ENCODE peak calls at places on chromosomes 7 and 10, in seven cellular contexts. C is IMR-90, N is neuronal stem cell, S is H1, M is mesendoderm, E is H9, W is trophoblast cell. V is an unnamed sample.

GRCh38 chr10:70616761-70617160 is 14.2 kb upstream of the PRF1 start:
- DNase-seq in N (no peak), E (no peak), C (no peak), M (no peak), S (no peak), W (no peak), V (no peak)

GRCh38 chr10:59464483-59464882 is 102.1 kb upstream of the FAM13C start:
- DNase-seq in N (no peak), M (no peak), W (no peak), E (no peak), C (no peak), S (no peak), V (no peak)

GRCh38 chr7:36039671-36040070 is 113.4 kb upstream of the EEPD1 start:
- DNase-seq in N (no peak), C (no peak), E (no peak), S (no peak), W (no peak), M (peak; percentile 67), V (no peak)

GRCh38 chr10:63542835-63543575 is 21.8 kb downstream of the REEP3 start:
- DNase-seq in S (no peak), C (peak; percentile 35), N (no peak), W (peak; percentile 16), M (no peak), E (no peak), V (peak; percentile 38)

GRCh38 chr10:102752266-102752930 is 8.7 kb downstream of the WBP1L start:
- DNase-seq in M (no peak), E (no peak), C (peak; percentile 83), N (no peak), S (no peak), W (peak; percentile 86), V (peak; percentile 87)

GRCh38 chr10:30534465-30535144 is 94.9 kb downstream of the LYZL2 start:
- DNase-seq in M (peak; percentile 83), C (peak; percentile 67), W (peak; percentile 98), N (peak; percentile 69), S (peak; percentile 76), E (peak; percentile 66), V (peak; percentile 73)

GRCh38 chr7:38321515-38321944 is 48.1 kb upstream of the TARP start:
- DNase-seq in E (no peak), C (peak; percentile 82), M (no peak), W (no peak), S (no peak), N (no peak), V (peak; percentile 41)

GRCh38 chr10:130686680-130687300 is 550.6 kb downstream of the GLRX3 start:
- DNase-seq in W (peak; percentile 67), C (no peak), N (peak; percentile 26), M (peak; percentile 80), E (peak; percentile 63), S (no peak), V (no peak)

GRCh38 chr7:121456785-121457359 is 60.8 kb upstream of the FAM3C start:
- DNase-seq in E (no peak), C (no peak), S (no peak), M (no peak), W (no peak), N (no peak), V (no peak)

GRCh38 chr7:16268821-16269768 is 152.2 kb downstream of the CRPPA start:
- DNase-seq in S (no peak), E (no peak), C (peak; percentile 83), N (no peak), W (peak; percentile 69), M (peak; percentile 14), V (peak; percentile 66)

GRCh38 chr7:74380720-74381119 is 73.0 kb upstream of the GTF2IRD1 start:
- DNase-seq in N (no peak), E (no peak), C (no peak), M (peak; percentile 63), W (peak; percentile 48), S (no peak), V (no peak)

GRCh38 chr10:122263971-122264370 is 7.1 kb upstream of the BTBD16 start:
- DNase-seq in S (no peak), N (no peak), C (peak; percentile 88), W (peak; percentile 93), E (no peak), M (no peak), V (peak; percentile 68)

GRCh38 chr10:108736111-108736510 is 1187.2 kb downstream of the XPNPEP1 start:
- DNase-seq in E (no peak), C (no peak), S (no peak), W (no peak), M (no peak), N (no peak), V (peak; percentile 8)

GRCh38 chr7:24836084-24836483 is 78.8 kb upstream of the GSDME start:
- DNase-seq in E (no peak), W (no peak), C (no peak), M (no peak), N (no peak), S (no peak), V (no peak)

GRCh38 chr7:2517678-2518077 is 1.9 kb upstream of the LFNG start:
- DNase-seq in N (no peak), M (peak; percentile 46), C (peak; percentile 61), E (no peak), W (no peak), S (no peak), V (peak; percentile 30)

GRCh38 chr7:30272126-30272525 is 12.3 kb upstream of the ZNRF2 start:
- DNase-seq in N (no peak), C (no peak), E (no peak), W (no peak), S (no peak), M (no peak), V (no peak)

GRCh38 chr7:22607180-22607579 is 107.2 kb upstream of the STEAP1B start:
- DNase-seq in W (no peak), C (peak; percentile 73), M (no peak), N (no peak), S (no peak), E (no peak), V (peak; percentile 72)

GRCh38 chr7:34158754-34159153 is 253.4 kb downstream of the BMPER start:
- DNase-seq in M (peak; percentile 68), E (peak; percentile 67), S (peak; percentile 50), W (peak; percentile 40), N (no peak), C (peak; percentile 15), V (no peak)

GRCh38 chr7:29563590-29564454 is at the start of gene PRR15:
- DNase-seq in W (peak; percentile 94), M (peak; percentile 91), S (peak; percentile 85), E (peak; percentile 94), C (no peak), N (no peak), V (peak; percentile 31)

GRCh38 chr10:12177642-12178041 is 18.0 kb downstream of the NUDT5 start:
- DNase-seq in S (no peak), N (no peak), M (no peak), E (no peak), W (no peak), C (peak; percentile 84), V (no peak)

GRCh38 chr7:78852951-78853350 is 600.5 kb downstream of the MAGI2 start:
- DNase-seq in M (no peak), S (no peak), W (peak; percentile 81), N (no peak), C (peak; percentile 38), E (no peak), V (peak; percentile 7)

GRCh38 chr10:74026428-74026979 is 28.6 kb downstream of the VCL start:
- DNase-seq in S (no peak), M (peak; percentile 89), E (no peak), C (no peak), N (no peak), W (peak; percentile 72), V (no peak)

GRCh38 chr10:95236068-95236903 is 42.2 kb downstream of the ACSM6 start:
- DNase-seq in E (no peak), S (no peak), C (peak; percentile 81), N (no peak), M (peak; percentile 48), W (no peak), V (peak; percentile 67)

GRCh38 chr7:39421251-39421650 is 145.0 kb upstream of the YAE1 start:
- DNase-seq in M (no peak), C (no peak), N (no peak), S (no peak), W (no peak), E (no peak), V (no peak)

GRCh38 chr7:80630611-80631010 is 7.8 kb upstream of the CD36 start:
- DNase-seq in S (no peak), N (no peak), W (peak; percentile 41), E (no peak), C (peak; percentile 34), M (no peak), V (peak; percentile 79)

GRCh38 chr7:17934094-17934493 is 6.2 kb downstream of the SNX13 start:
- DNase-seq in N (no peak), S (no peak), M (no peak), E (no peak), W (no peak), C (no peak), V (no peak)
- H3K4ac ChIP-seq in N (no peak overlapping the region), S (no peak overlapping the region), M (no peak overlapping the region), E (no peak overlapping the region), W (no peak overlapping the region), C (no peak overlapping the region), V (no peak overlapping the region)

GRCh38 chr10:119643306-119644214 is 7.6 kb upstream of the BAG3 start:
- DNase-seq in N (no peak), S (no peak), W (no peak), C (no peak), M (no peak), E (no peak), V (no peak)
- H3K4me2 ChIP-seq in N (no peak overlapping the region), S (no peak overlapping the region), W (no peak overlapping the region), C (no peak overlapping the region), M (no peak overlapping the region), E (no peak overlapping the region), V (no peak overlapping the region)

DNA sequence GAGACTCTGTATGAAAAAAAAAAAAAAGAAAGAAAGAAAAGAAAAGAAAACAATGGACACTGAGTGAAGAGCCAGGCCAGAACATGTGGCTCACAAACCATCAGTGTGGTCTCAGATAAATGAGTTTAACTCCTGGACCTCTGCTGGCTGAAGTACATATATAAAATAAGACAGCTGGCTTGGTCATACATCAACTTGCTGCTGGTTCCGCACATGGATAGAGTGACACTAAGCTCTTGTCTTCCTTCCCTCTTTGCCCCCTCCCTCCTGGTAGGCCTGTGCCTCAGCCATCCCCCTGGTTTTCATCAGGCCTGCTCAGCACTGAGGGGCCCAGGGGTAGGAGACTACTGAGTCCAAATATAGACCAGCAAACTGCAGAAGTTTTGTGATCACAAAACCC is 58.1 kb upstream of the DGKI start:
- DNase-seq in E (no peak), M (no peak), S (no peak), N (no peak), W (no peak), C (peak; percentile 16), V (peak; percentile 36)
- H3K4ac ChIP-seq in E (no peak overlapping the region), M (no peak overlapping the region), S (no peak overlapping the region), N (no peak overlapping the region), W (no peak overlapping the region), C (no peak overlapping the region), V (no peak overlapping the region)

DNA sequence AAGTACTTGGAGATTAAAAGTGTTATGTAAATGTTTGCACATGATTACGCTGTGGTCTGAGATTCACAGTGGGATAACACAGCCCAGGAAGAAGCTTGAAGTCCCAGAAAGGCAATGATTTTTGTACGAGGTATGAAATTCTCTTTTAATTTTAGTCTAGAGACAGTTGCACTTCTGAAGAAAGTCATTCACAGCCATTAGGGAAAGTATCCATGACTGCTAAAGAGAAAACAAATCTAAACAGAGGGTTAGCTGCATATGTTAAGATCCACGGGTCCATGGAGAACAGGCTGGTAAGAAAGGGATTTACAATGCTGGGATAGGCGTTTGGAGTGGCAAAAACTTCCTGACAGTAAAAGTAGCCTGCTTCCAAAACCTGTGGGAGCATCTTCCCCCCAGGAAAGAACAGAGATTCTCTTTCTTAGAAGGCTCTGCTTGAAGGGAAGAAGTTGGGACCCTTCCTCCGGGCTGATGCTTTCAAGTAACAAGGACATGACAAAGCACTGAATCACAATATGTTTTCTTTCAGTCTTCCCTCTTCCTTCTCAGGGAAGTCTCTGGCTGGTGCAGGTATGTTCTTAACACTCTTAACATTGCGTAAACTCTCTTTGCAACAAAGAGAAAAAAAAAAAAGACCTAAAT is 220.8 kb upstream of the CELF2 start:
- DNase-seq in M (peak; percentile 73), W (no peak), C (peak; percentile 44), S (no peak), E (no peak), N (no peak), V (peak; percentile 53)
- H3K4me2 ChIP-seq in M (no peak overlapping the region), W (no peak overlapping the region), C (peak overlapping the region; percentile 24), S (peak overlapping the region; percentile 64), E (no peak overlapping the region), N (no peak overlapping the region), V (peak overlapping the region; percentile 27)